ENCODE peak calls at places on chromosomes 6 and 20, in nine cellular contexts. X, V, M, H, Z, O, E, F and A are unnamed samples.
A peak's percentile ranks its signal among the peaks of the same experiment; 100 is the strongest.

GRCh38 chr6:137414599-137414998 is 79.6 kb downstream of the OLIG3 start:
- DNase-seq in X (no peak), V (no peak), M (no peak), H (no peak), Z (no peak), O (no peak), E (no peak), F (no peak), A (no peak)

GRCh38 chr6:142834853-142835252 is 110.1 kb downstream of the HIVEP2 start:
- DNase-seq in X (no peak), V (no peak), M (no peak), H (no peak), Z (no peak), O (no peak), E (no peak), F (no peak), A (no peak)

GRCh38 chr6:157548635-157549467 is 167.9 kb downstream of the ZDHHC14 start:
- DNase-seq in X (no peak), V (no peak), M (no peak), H (no peak), Z (no peak), O (no peak), E (no peak), F (no peak), A (no peak)

GRCh38 chr20:3744806-3745685 is 12.6 kb downstream of the HSPA12B start:
- DNase-seq in X (no peak), V (peak; percentile 69), M (peak; percentile 83), H (peak; percentile 79), Z (peak; percentile 90), O (peak; percentile 69), E (no peak), F (peak; percentile 13), A (no peak)

GRCh38 chr6:145139451-145139850 is 595.9 kb downstream of the EPM2A start:
- DNase-seq in X (no peak), V (no peak), M (no peak), H (peak; percentile 66), Z (no peak), O (no peak), E (no peak), F (no peak), A (no peak)

GRCh38 chr6:113258771-113259170 is 598.4 kb upstream of the MARCKS start:
- DNase-seq in X (no peak), V (no peak), M (peak; percentile 53), H (no peak), Z (no peak), O (no peak), E (no peak), F (no peak), A (no peak)

GRCh38 chr6:10532392-10532791 is 11.2 kb downstream of the GCNT2 start:
- DNase-seq in X (no peak), V (no peak), M (no peak), H (no peak), Z (no peak), O (no peak), E (no peak), F (no peak), A (no peak)

GRCh38 chr6:7661364-7661763 is 64.5 kb upstream of the BMP6 start:
- DNase-seq in X (no peak), V (no peak), M (no peak), H (no peak), Z (no peak), O (no peak), E (no peak), F (no peak), A (no peak)

GRCh38 chr6:17622144-17622543 is 22.0 kb downstream of the FAM8A1 start:
- DNase-seq in X (no peak), V (no peak), M (no peak), H (no peak), Z (no peak), O (no peak), E (no peak), F (no peak), A (no peak)

GRCh38 chr6:168650686-168651085 is 209.7 kb downstream of the SMOC2 start:
- DNase-seq in X (no peak), V (no peak), M (no peak), H (no peak), Z (no peak), O (no peak), E (no peak), F (no peak), A (no peak)

GRCh38 chr6:30447237-30447636 is 42.1 kb upstream of the HLA-E start:
- DNase-seq in X (no peak), V (no peak), M (peak; percentile 60), H (no peak), Z (peak; percentile 67), O (no peak), E (no peak), F (peak; percentile 7), A (no peak)

GRCh38 chr6:101397199-101397598 is 3.7 kb downstream of the GRIK2 start:
- DNase-seq in X (no peak), V (no peak), M (peak; percentile 24), H (no peak), Z (no peak), O (no peak), E (peak; percentile 81), F (no peak), A (no peak)

GRCh38 chr20:1776608-1777475 is 118.4 kb upstream of the SIRPA start:
- DNase-seq in X (peak; percentile 13), V (peak; percentile 95), M (peak; percentile 86), H (peak; percentile 77), Z (peak; percentile 93), O (peak; percentile 81), E (peak; percentile 23), F (peak; percentile 87), A (peak; percentile 22)

GRCh38 chr20:22604815-22605214 is 20.4 kb upstream of the FOXA2 start:
- DNase-seq in X (no peak), V (no peak), M (no peak), H (no peak), Z (no peak), O (no peak), E (no peak), F (no peak), A (no peak)

GRCh38 chr6:19851273-19852089 is 14.3 kb downstream of the ID4 start:
- DNase-seq in X (no peak), V (peak; percentile 41), M (peak; percentile 80), H (peak; percentile 96), Z (peak; percentile 64), O (no peak), E (peak; percentile 97), F (peak; percentile 81), A (no peak)

GRCh38 chr6:51415501-51415900 is 596.8 kb downstream of the TFAP2B start:
- DNase-seq in X (no peak), V (no peak), M (no peak), H (no peak), Z (no peak), O (no peak), E (no peak), F (no peak), A (no peak)

GRCh38 chr6:116409756-116410155 is 39.0 kb downstream of the DSE start:
- DNase-seq in X (peak; percentile 88), V (no peak), M (no peak), H (no peak), Z (no peak), O (no peak), E (no peak), F (no peak), A (peak; percentile 88)

GRCh38 chr6:455006-455585 is 63.5 kb downstream of the IRF4 start:
- DNase-seq in X (no peak), V (no peak), M (no peak), H (no peak), Z (no peak), O (no peak), E (no peak), F (no peak), A (no peak)

GRCh38 chr20:24683676-24684075 is 214.2 kb downstream of the SYNDIG1 start:
- DNase-seq in X (no peak), V (no peak), M (no peak), H (no peak), Z (no peak), O (no peak), E (no peak), F (no peak), A (no peak)

GRCh38 chr6:33710296-33711121 is 991 bp downstream of the UQCC2 start:
- DNase-seq in X (no peak), V (no peak), M (no peak), H (no peak), Z (no peak), O (no peak), E (no peak), F (no peak), A (no peak)